ENCODE peak calls at places on chromosomes 11 and 22, in ten cellular contexts. One of them, this sample, is unnamed.

GRCh38 chr22:25100972-25101371 is 98.7 kb upstream of the CRYBB3 start:
- DNase-seq in NCI-H2081: no peak
- DNase-seq in IMR-90: no peak
- DNase-seq in DMS53: no peak
- DNase-seq in GM12865: no peak
- DNase-seq in iPS-NIHi11: no peak
- DNase-seq in WTC11: no peak
- DNase-seq in activated gamma-delta T cell treated with Interleukin-2 at 50 U/mL for 16 hours: no peak
- DNase-seq in tibial nerve: no peak
- DNase-seq in fibroblast of the conjunctiva: no peak
- DNase-seq in this sample: no peak

GRCh38 chr11:78080084-78080817 is 589 bp upstream of the NDUFC2 start:
- DNase-seq in NCI-H2081: no peak
- DNase-seq in IMR-90: no peak
- DNase-seq in DMS53: peak; percentile 73
- DNase-seq in GM12865: no peak
- DNase-seq in iPS-NIHi11: no peak
- DNase-seq in WTC11: no peak
- DNase-seq in activated gamma-delta T cell treated with Interleukin-2 at 50 U/mL for 16 hours: no peak
- DNase-seq in tibial nerve: no peak
- DNase-seq in fibroblast of the conjunctiva: no peak
- DNase-seq in this sample: no peak

GRCh38 chr11:87463486-87464102 is 425.9 kb downstream of the TMEM135 start:
- DNase-seq in NCI-H2081: peak; percentile 47
- DNase-seq in IMR-90: peak; percentile 36
- DNase-seq in DMS53: peak; percentile 90
- DNase-seq in GM12865: peak; percentile 46
- DNase-seq in iPS-NIHi11: peak; percentile 69
- DNase-seq in WTC11: peak; percentile 12
- DNase-seq in activated gamma-delta T cell treated with Interleukin-2 at 50 U/mL for 16 hours: no peak
- DNase-seq in tibial nerve: no peak
- DNase-seq in fibroblast of the conjunctiva: no peak
- DNase-seq in this sample: peak; percentile 71

GRCh38 chr22:40348025-40348658 is 1.8 kb downstream of the ADSL start:
- DNase-seq in NCI-H2081: peak; percentile 24
- DNase-seq in IMR-90: peak; percentile 62
- DNase-seq in DMS53: peak; percentile 55
- DNase-seq in GM12865: peak; percentile 78
- DNase-seq in iPS-NIHi11: peak; percentile 67
- DNase-seq in WTC11: peak; percentile 42
- DNase-seq in activated gamma-delta T cell treated with Interleukin-2 at 50 U/mL for 16 hours: peak; percentile 66
- DNase-seq in tibial nerve: peak; percentile 37
- DNase-seq in fibroblast of the conjunctiva: no peak
- DNase-seq in this sample: peak; percentile 71

GRCh38 chr22:33028191-33028700 is 29.9 kb downstream of the SYN3 start:
- DNase-seq in NCI-H2081: no peak
- DNase-seq in IMR-90: no peak
- DNase-seq in DMS53: no peak
- DNase-seq in GM12865: no peak
- DNase-seq in iPS-NIHi11: no peak
- DNase-seq in WTC11: no peak
- DNase-seq in activated gamma-delta T cell treated with Interleukin-2 at 50 U/mL for 16 hours: no peak
- DNase-seq in tibial nerve: no peak
- DNase-seq in fibroblast of the conjunctiva: no peak
- DNase-seq in this sample: no peak

GRCh38 chr11:46307785-46308341 is 30.4 kb downstream of the CREB3L1 start:
- DNase-seq in NCI-H2081: no peak
- DNase-seq in IMR-90: no peak
- DNase-seq in DMS53: no peak
- DNase-seq in GM12865: no peak
- DNase-seq in iPS-NIHi11: peak; percentile 48
- DNase-seq in WTC11: peak; percentile 47
- DNase-seq in activated gamma-delta T cell treated with Interleukin-2 at 50 U/mL for 16 hours: no peak
- DNase-seq in tibial nerve: no peak
- DNase-seq in fibroblast of the conjunctiva: no peak
- DNase-seq in this sample: no peak

GRCh38 chr11:107699371-107700348 is 12.2 kb downstream of the SLN start:
- DNase-seq in NCI-H2081: no peak
- DNase-seq in IMR-90: no peak
- DNase-seq in DMS53: no peak
- DNase-seq in GM12865: no peak
- DNase-seq in iPS-NIHi11: no peak
- DNase-seq in WTC11: no peak
- DNase-seq in activated gamma-delta T cell treated with Interleukin-2 at 50 U/mL for 16 hours: no peak
- DNase-seq in tibial nerve: no peak
- DNase-seq in fibroblast of the conjunctiva: no peak
- DNase-seq in this sample: no peak

GRCh38 chr11:9535189-9535781 is 38.2 kb upstream of the WEE1 start:
- DNase-seq in NCI-H2081: peak; percentile 26
- DNase-seq in IMR-90: peak; percentile 48
- DNase-seq in DMS53: peak; percentile 83
- DNase-seq in GM12865: peak; percentile 81
- DNase-seq in iPS-NIHi11: peak; percentile 76
- DNase-seq in WTC11: peak; percentile 89
- DNase-seq in activated gamma-delta T cell treated with Interleukin-2 at 50 U/mL for 16 hours: peak; percentile 77
- DNase-seq in tibial nerve: peak; percentile 52
- DNase-seq in fibroblast of the conjunctiva: peak; percentile 47
- DNase-seq in this sample: peak; percentile 81

GRCh38 chr22:50200333-50201190 is at the start of gene SELENOO:
- DNase-seq in NCI-H2081: peak; percentile 84
- DNase-seq in IMR-90: peak; percentile 77
- DNase-seq in DMS53: peak; percentile 91
- DNase-seq in GM12865: peak; percentile 95
- DNase-seq in iPS-NIHi11: peak; percentile 99
- DNase-seq in WTC11: peak; percentile 89
- DNase-seq in activated gamma-delta T cell treated with Interleukin-2 at 50 U/mL for 16 hours: peak; percentile 89
- DNase-seq in tibial nerve: peak; percentile 83
- DNase-seq in fibroblast of the conjunctiva: peak; percentile 69
- DNase-seq in this sample: peak; percentile 90

GRCh38 chr11:126890561-126890960 is 110.0 kb downstream of the KIRREL3 start:
- DNase-seq in NCI-H2081: no peak
- DNase-seq in IMR-90: no peak
- DNase-seq in DMS53: no peak
- DNase-seq in GM12865: no peak
- DNase-seq in iPS-NIHi11: peak; percentile 59
- DNase-seq in WTC11: peak; percentile 44
- DNase-seq in activated gamma-delta T cell treated with Interleukin-2 at 50 U/mL for 16 hours: no peak
- DNase-seq in tibial nerve: no peak
- DNase-seq in fibroblast of the conjunctiva: no peak
- DNase-seq in this sample: no peak

GRCh38 chr11:20497124-20497792 is 102.2 kb upstream of the SLC6A5 start:
- DNase-seq in NCI-H2081: no peak
- DNase-seq in IMR-90: no peak
- DNase-seq in DMS53: no peak
- DNase-seq in GM12865: no peak
- DNase-seq in iPS-NIHi11: no peak
- DNase-seq in WTC11: no peak
- DNase-seq in activated gamma-delta T cell treated with Interleukin-2 at 50 U/mL for 16 hours: no peak
- DNase-seq in tibial nerve: no peak
- DNase-seq in fibroblast of the conjunctiva: no peak
- DNase-seq in this sample: no peak

GRCh38 chr11:44840526-44840925 is 110.2 kb downstream of the TP53I11 start:
- DNase-seq in NCI-H2081: no peak
- DNase-seq in IMR-90: no peak
- DNase-seq in DMS53: no peak
- DNase-seq in GM12865: no peak
- DNase-seq in iPS-NIHi11: no peak
- DNase-seq in WTC11: no peak
- DNase-seq in activated gamma-delta T cell treated with Interleukin-2 at 50 U/mL for 16 hours: no peak
- DNase-seq in tibial nerve: no peak
- DNase-seq in fibroblast of the conjunctiva: no peak
- DNase-seq in this sample: no peak

GRCh38 chr11:70556884-70557741 is 158.8 kb downstream of the CTTN start:
- DNase-seq in NCI-H2081: no peak
- DNase-seq in IMR-90: no peak
- DNase-seq in DMS53: peak; percentile 60
- DNase-seq in GM12865: peak; percentile 12
- DNase-seq in iPS-NIHi11: no peak
- DNase-seq in WTC11: no peak
- DNase-seq in activated gamma-delta T cell treated with Interleukin-2 at 50 U/mL for 16 hours: no peak
- DNase-seq in tibial nerve: no peak
- DNase-seq in fibroblast of the conjunctiva: no peak
- DNase-seq in this sample: no peak

GRCh38 chr22:17350292-17350691 is 19.0 kb upstream of the CECR2 start:
- DNase-seq in NCI-H2081: no peak
- DNase-seq in IMR-90: no peak
- DNase-seq in DMS53: no peak
- DNase-seq in GM12865: no peak
- DNase-seq in iPS-NIHi11: no peak
- DNase-seq in WTC11: no peak
- DNase-seq in activated gamma-delta T cell treated with Interleukin-2 at 50 U/mL for 16 hours: no peak
- DNase-seq in tibial nerve: no peak
- DNase-seq in fibroblast of the conjunctiva: no peak
- DNase-seq in this sample: no peak

GRCh38 chr22:48358886-48359612 is 1468.6 kb downstream of the BRD1 start:
- DNase-seq in NCI-H2081: no peak
- DNase-seq in IMR-90: no peak
- DNase-seq in DMS53: no peak
- DNase-seq in GM12865: no peak
- DNase-seq in iPS-NIHi11: no peak
- DNase-seq in WTC11: no peak
- DNase-seq in activated gamma-delta T cell treated with Interleukin-2 at 50 U/mL for 16 hours: no peak
- DNase-seq in tibial nerve: no peak
- DNase-seq in fibroblast of the conjunctiva: no peak
- DNase-seq in this sample: no peak

GRCh38 chr11:36361901-36362391 is 65.9 kb downstream of the PRR5L start:
- DNase-seq in NCI-H2081: no peak
- DNase-seq in IMR-90: peak; percentile 85
- DNase-seq in DMS53: no peak
- DNase-seq in GM12865: no peak
- DNase-seq in iPS-NIHi11: peak; percentile 65
- DNase-seq in WTC11: peak; percentile 20
- DNase-seq in activated gamma-delta T cell treated with Interleukin-2 at 50 U/mL for 16 hours: no peak
- DNase-seq in tibial nerve: no peak
- DNase-seq in fibroblast of the conjunctiva: no peak
- DNase-seq in this sample: no peak

GRCh38 chr11:8807544-8808225 is 103.3 kb upstream of the AKIP1 start:
- DNase-seq in NCI-H2081: no peak
- DNase-seq in IMR-90: peak; percentile 93
- DNase-seq in DMS53: no peak
- DNase-seq in GM12865: no peak
- DNase-seq in iPS-NIHi11: no peak
- DNase-seq in WTC11: no peak
- DNase-seq in activated gamma-delta T cell treated with Interleukin-2 at 50 U/mL for 16 hours: no peak
- DNase-seq in tibial nerve: no peak
- DNase-seq in fibroblast of the conjunctiva: peak; percentile 24
- DNase-seq in this sample: no peak

This sample was measured in OCI-LY7.